ENCODE peak calls at places on chromosomes 12 and 14, in eight cellular contexts. T is trophoblast cell, C is neural progenitor cell, O is GM23248, K is kidney, I is fibroblast of lung, W is H9, J is IMR-90. P is an unnamed sample. For H3K4me1, the result is how much of the 10 kb centered on the place peaks cover.

GRCh38 chr12:26863515-26863914 is 30.5 kb upstream of the ITPR2 start:
- DNase-seq in T (no peak), C (peak), O (peak), K (no peak), I (no peak), W (no peak), J (peak), P (no peak)

GRCh38 chr12:44696542-44696941 is 179.6 kb downstream of the NELL2 start:
- DNase-seq in T (no peak), C (no peak), O (no peak), K (no peak), I (no peak), W (no peak), J (no peak), P (no peak)

GRCh38 chr12:47775100-47775911 is 2.3 kb downstream of the SLC48A1 start:
- DNase-seq in T (no peak), C (no peak), O (peak), K (peak), I (peak), W (no peak), J (no peak), P (no peak)

GRCh38 chr12:13443498-13443897 is 247.0 kb downstream of the EMP1 start:
- DNase-seq in T (no peak), C (no peak), O (no peak), K (no peak), I (no peak), W (no peak), J (no peak), P (no peak)

GRCh38 chr12:3244219-3244750 is 167.1 kb downstream of the TSPAN9 start:
- DNase-seq in T (no peak), C (no peak), O (no peak), K (no peak), I (no peak), W (no peak), J (no peak), P (no peak)

GRCh38 chr12:123102381-123102780 is 48.5 kb downstream of the PITPNM2 start:
- DNase-seq in T (no peak), C (no peak), O (no peak), K (no peak), I (no peak), W (no peak), J (no peak), P (peak)

GRCh38 chr12:113933201-113933786 is 32.8 kb downstream of the RBM19 start:
- DNase-seq in T (no peak), C (peak), O (peak), K (no peak), I (peak), W (no peak), J (peak), P (peak)

GRCh38 chr12:7349418-7349817 is 45.5 kb downstream of the ACSM4 start:
- DNase-seq in T (no peak), C (no peak), O (no peak), K (no peak), I (no peak), W (no peak), J (no peak), P (no peak)

GRCh38 chr14:89447182-89447970 is 30.3 kb upstream of the FOXN3 start:
- DNase-seq in T (no peak), C (no peak), O (no peak), K (peak), I (no peak), W (no peak), J (no peak), P (no peak)

GRCh38 chr14:67269338-67270060 is 28.3 kb downstream of the PALS1 start:
- DNase-seq in T (peak), C (peak), O (peak), K (no peak), I (peak), W (no peak), J (peak), P (no peak)

GRCh38 chr12:75658286-75658685 is 146.9 kb upstream of the KRR1 start:
- DNase-seq in T (no peak), C (no peak), O (peak), K (no peak), I (no peak), W (no peak), J (no peak), P (no peak)

GRCh38 chr12:2625267-2625666 is 169.5 kb upstream of the FKBP4 start:
- DNase-seq in T (peak), C (no peak), O (no peak), K (no peak), I (no peak), W (peak), J (no peak), P (peak)

GRCh38 chr12:92702754-92703679 is at the start of gene PLEKHG7:
- DNase-seq in T (no peak), C (no peak), O (no peak), K (no peak), I (no peak), W (no peak), J (no peak), P (no peak)

GRCh38 chr12:116697305-116698130 is 40.4 kb downstream of the SPRING1 start:
- DNase-seq in T (no peak), C (peak), O (peak), K (no peak), I (no peak), W (peak), J (no peak), P (peak)

GRCh38 chr12:95385246-95385645 is 88.7 kb upstream of the METAP2 start:
- DNase-seq in T (no peak), C (peak), O (peak), K (no peak), I (peak), W (no peak), J (peak), P (no peak)

GRCh38 chr12:89880695-89881350 is 172.2 kb upstream of the ATP2B1 start:
- DNase-seq in T (no peak), C (no peak), O (no peak), K (no peak), I (no peak), W (no peak), J (no peak), P (no peak)

GRCh38 chr12:27965411-27965810 is 7.1 kb downstream of the PTHLH start:
- DNase-seq in T (no peak), C (no peak), O (peak), K (no peak), I (peak), W (no peak), J (peak), P (no peak)

GRCh38 chr12:19148860-19149259 is 19.3 kb downstream of the PLEKHA5 start:
- DNase-seq in T (no peak), C (no peak), O (no peak), K (no peak), I (no peak), W (no peak), J (no peak), P (no peak)

GRCh38 chr12:69662764-69663163 is 36.3 kb downstream of the BEST3 start:
- DNase-seq in T (peak), C (no peak), O (no peak), K (no peak), I (no peak), W (no peak), J (no peak), P (no peak)

GRCh38 chr12:38427442-38427841 is 110.9 kb downstream of the ALG10B start:
- DNase-seq in T (no peak), C (no peak), O (no peak), K (no peak), I (no peak), W (no peak), J (no peak), P (no peak)

GRCh38 chr14:26687438-26687837 is 89.6 kb upstream of the NOVA1 start:
- DNase-seq in T (no peak), C (no peak), O (no peak), K (no peak), I (no peak), W (no peak), J (no peak), P (no peak)

GRCh38 chr14:71247106-71247505 is 339.8 kb downstream of the PCNX1 start:
- DNase-seq in T (no peak), C (no peak), O (peak), K (no peak), I (peak), W (no peak), J (peak), P (no peak)

GRCh38 chr12:58413794-58414193 is 472.4 kb downstream of the ATP23 start:
- DNase-seq in T (peak), C (no peak), O (peak), K (no peak), I (peak), W (no peak), J (peak), P (no peak)

GRCh38 chr12:51188359-51189051 is 15.6 kb upstream of the TFCP2 start:
- DNase-seq in T (no peak), C (no peak), O (no peak), K (peak), I (no peak), W (no peak), J (no peak), P (no peak)

GRCh38 chr14:75196064-75196463 is 19.7 kb upstream of the TMED10 start:
- DNase-seq in T (peak), C (no peak), O (no peak), K (no peak), I (no peak), W (no peak), J (no peak), P (no peak)

GRCh38 chr14:30330452-30330851 is 228.5 kb upstream of the G2E3 start:
- DNase-seq in T (no peak), C (no peak), O (peak), K (no peak), I (no peak), W (no peak), J (no peak), P (no peak)

GRCh38 chr12:78562358-78563205 is 302.0 kb upstream of the SYT1 start:
- DNase-seq in T (no peak), C (no peak), O (peak), K (no peak), I (no peak), W (no peak), J (peak), P (no peak)

GRCh38 chr14:33686218-33686617 is 264.7 kb downstream of the EGLN3 start:
- DNase-seq in T (no peak), C (no peak), O (peak), K (no peak), I (peak), W (no peak), J (peak), P (no peak)

GRCh38 chr14:56666716-56667115 is 87.1 kb downstream of the TMEM260 start:
- DNase-seq in T (peak), C (no peak), O (peak), K (no peak), I (peak), W (no peak), J (peak), P (no peak)
- H3K4me1 ChIP-seq in T (under half), C (under half), O (under half), K (under half), I (under half), W (under half), J (under half), P (under half)

GRCh38 chr12:126937431-126937830 is 1329.5 kb upstream of the TMEM132C start:
- DNase-seq in T (no peak), C (no peak), O (no peak), K (no peak), I (no peak), W (no peak), J (no peak), P (no peak)

GRCh38 chr12:126932156-126932555 is 1334.8 kb upstream of the TMEM132C start:
- DNase-seq in T (no peak), C (no peak), O (no peak), K (no peak), I (no peak), W (no peak), J (no peak), P (no peak)

GRCh38 chr12:126935435-126935834 is 1331.5 kb upstream of the TMEM132C start:
- DNase-seq in T (no peak), C (no peak), O (no peak), K (no peak), I (no peak), W (no peak), J (no peak), P (no peak)

DNA sequence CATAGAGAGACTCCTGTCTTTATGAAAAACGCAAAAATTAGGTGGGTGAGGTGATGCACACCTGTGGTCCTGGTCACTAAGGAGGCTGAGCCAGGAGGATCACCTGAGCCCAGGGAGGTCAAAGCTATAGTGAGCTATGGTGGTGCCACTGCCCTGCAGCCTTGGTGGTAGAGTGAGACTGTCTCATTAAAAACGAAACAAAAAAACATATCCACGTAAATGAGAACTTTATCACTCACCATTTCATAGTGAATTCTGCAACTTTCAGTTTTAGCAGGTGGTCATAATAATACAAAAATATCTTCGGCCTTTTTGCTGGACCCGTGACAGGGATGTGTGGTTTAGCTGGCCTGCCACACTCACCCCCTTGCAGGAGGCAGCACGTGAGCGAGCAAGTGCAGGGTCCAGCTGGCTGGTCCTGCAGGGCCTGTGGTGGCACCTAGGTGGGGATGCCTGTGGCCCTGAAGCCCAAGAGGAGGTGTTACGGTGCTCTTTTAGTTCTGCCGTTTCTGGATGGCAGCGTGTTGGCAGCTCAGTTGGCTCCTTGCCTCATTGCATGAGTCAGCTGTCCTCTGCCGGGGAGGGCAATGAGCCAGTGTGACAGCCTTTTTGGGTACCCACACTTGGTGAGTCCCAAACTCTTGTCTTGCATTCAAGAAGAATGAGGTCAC is 1330.7 kb upstream of the TMEM132C start:
- DNase-seq in T (no peak), C (no peak), O (peak), K (no peak), I (peak), W (no peak), J (no peak), P (no peak)
- H3K9ac ChIP-seq in T (no peak), C (no peak), O (no peak), K (no peak), I (no peak), W (no peak), J (no peak), P (no peak)

DNA sequence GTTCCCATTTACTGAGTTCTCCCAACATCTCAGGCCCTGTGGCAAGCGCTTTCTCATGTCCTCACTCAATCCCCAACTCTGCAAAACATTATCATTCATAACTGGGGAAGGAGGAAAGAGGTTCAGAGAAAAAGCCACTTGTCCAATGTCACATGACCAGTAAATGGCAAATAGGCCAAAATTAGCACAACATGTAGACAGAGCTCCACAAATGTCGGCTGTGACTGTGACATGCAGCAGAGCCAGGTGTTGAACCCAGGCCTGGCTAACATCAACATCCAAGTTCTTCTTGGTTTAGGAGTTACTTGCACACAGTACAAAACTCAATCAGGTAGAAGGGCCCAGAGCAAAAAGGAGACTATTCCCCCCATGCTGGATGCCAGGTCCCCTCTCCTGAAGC is 10.8 kb downstream of the KCTD10 start:
- DNase-seq in T (no peak), C (no peak), O (no peak), K (no peak), I (no peak), W (no peak), J (no peak), P (no peak)
- H3K27ac ChIP-seq in T (peak), C (no peak), O (no peak), K (no peak), I (peak), W (no peak), J (peak), P (no peak)

GRCh38 chr14:99270491-99271287 is 1.3 kb downstream of the BCL11B start:
- DNase-seq in T (no peak), C (peak), O (peak), K (peak), I (no peak), W (peak), J (no peak), P (peak)
- H3K4me1 ChIP-seq in T (under half), C (under half), O (under half), K (under half), I (under half), W (under half), J (under half), P (under half)

DNA sequence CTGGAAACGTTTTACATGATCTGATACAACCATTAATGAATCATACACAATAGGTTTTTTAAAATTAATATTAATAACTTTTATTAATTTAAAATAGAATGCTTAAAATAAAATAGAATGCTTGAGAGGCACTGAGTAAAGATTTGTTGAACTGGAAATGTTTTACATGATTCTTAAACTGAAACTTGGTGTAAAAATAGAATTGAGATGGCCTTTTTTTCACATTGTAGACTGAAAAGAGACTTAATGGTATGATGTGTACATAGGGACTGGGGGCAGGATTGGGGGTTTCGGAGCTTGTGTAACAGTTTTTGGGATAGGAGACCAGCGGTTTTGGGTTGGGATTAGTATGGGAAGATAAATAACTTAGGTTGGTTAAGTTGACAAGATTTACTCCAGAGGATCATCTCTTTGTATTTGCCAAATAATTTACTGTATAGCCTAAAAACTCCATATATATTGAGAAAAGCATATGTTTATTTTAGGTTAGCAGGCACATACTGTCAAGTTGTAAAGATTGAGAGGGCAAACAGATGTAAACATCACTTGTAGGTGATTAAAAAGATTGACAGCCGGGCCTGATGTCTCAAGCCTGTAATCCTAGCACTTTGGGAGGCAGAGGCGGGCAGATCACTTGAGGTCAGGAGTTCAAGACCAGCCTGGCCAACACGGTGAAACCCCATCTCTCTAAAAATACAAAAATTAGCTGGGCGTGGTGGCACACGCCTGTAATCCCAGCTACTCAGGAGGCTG is 2.0 kb upstream of the ZNF410 start:
- DNase-seq in T (no peak), C (no peak), O (no peak), K (no peak), I (no peak), W (no peak), J (no peak), P (no peak)
- H3K9ac ChIP-seq in T (no peak), C (no peak), O (no peak), K (no peak), I (no peak), W (no peak), J (no peak), P (no peak)

GRCh38 chr14:72565200-72565599 is 328.7 kb downstream of the DPF3 start:
- DNase-seq in T (no peak), C (no peak), O (peak), K (no peak), I (no peak), W (no peak), J (no peak), P (no peak)
- H3K27ac ChIP-seq in T (no peak), C (no peak), O (no peak), K (no peak), I (no peak), W (no peak), J (no peak), P (no peak)

GRCh38 chr14:73746540-73747385 is 32.6 kb upstream of the PNMA1 start:
- DNase-seq in T (no peak), C (peak), O (no peak), K (no peak), I (no peak), W (peak), J (no peak), P (peak)
- H3K4me1 ChIP-seq in T (half or more), C (under half), O (under half), K (half or more), I (half or more), W (under half), J (half or more), P (under half)

DNA sequence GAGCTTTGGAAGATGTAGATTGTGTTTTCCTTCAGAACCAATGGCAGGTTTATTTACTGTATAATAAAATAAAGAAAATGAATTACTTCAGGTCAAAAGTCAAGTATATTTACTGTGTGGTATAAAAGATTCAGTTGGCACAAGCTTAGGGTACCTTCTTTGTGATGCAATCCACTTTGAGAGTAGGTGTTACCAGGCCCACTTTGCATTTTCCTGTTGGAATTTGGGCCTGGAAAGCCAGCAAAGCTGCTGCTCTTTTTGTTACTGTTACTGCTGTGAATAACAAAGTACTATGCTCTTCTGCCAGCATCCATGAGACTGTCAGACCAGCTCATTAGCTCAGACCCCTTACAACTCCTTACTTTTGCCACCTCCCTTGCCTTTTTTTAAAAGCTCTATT is 649.0 kb upstream of the SEL1L start:
- DNase-seq in T (no peak), C (no peak), O (no peak), K (no peak), I (no peak), W (no peak), J (no peak), P (peak)
- H3K9ac ChIP-seq in T (no peak), C (no peak), O (no peak), K (no peak), I (no peak), W (no peak), J (no peak), P (no peak)

DNA sequence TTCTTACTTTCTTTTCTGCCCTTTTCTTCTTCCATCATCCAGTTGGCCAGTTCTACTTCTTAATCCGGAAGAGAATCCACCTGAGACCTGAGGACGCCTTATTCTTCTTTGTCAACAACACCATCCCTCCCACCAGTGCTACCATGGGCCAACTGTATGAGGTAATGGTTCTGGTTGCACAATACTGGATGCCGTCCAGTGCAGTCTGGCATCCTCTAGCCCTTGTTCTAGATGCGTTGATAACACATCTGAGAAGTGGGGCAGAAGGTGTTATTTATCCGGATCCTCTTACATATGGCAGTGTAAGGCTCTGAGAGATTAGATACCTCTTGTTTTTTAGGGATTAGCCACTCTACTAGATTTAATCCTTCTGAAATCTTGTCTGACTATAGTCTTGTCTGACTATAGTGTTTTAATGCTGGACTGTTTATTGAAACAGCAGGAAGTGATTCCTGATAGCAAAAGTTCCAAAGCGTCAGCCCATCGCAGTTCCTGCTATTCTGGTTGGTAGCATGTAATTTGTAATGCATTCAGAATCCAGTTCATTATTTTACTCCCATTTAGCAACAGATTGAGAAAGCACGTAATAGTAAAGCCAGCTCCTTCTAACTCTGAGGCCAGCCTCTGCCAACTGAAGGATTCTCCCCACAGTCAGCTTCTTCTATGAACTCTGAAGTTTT is 7.9 kb downstream of the GABARAPL1 start:
- DNase-seq in T (peak), C (no peak), O (peak), K (no peak), I (peak), W (no peak), J (peak), P (no peak)
- H3K27ac ChIP-seq in T (no peak), C (no peak), O (peak), K (peak), I (no peak), W (no peak), J (no peak), P (no peak)